ENCODE peak calls at places on chromosomes 7 and 10, in six cellular contexts. F, E, G, J, I and L are unnamed samples.

GRCh38 chr7:128880791-128881457 is 18.3 kb downstream of the ATP6V1F start:
- DNase-seq in F (no peak), E (no peak), G (no peak), J (no peak), I (no peak), L (no peak)

GRCh38 chr7:128425851-128426250 is 16.1 kb upstream of the IMPDH1 start:
- DNase-seq in F (peak), E (peak), G (peak), J (peak), I (peak), L (peak)

GRCh38 chr7:27519801-27520200 is 142.9 kb downstream of the HIBADH start:
- DNase-seq in F (no peak), E (peak), G (no peak), J (no peak), I (no peak), L (no peak)

GRCh38 chr7:1947586-1948217 is 277.6 kb downstream of the ELFN1 start:
- DNase-seq in F (no peak), E (no peak), G (no peak), J (no peak), I (no peak), L (no peak)

GRCh38 chr7:2893411-2893861 is 49.3 kb upstream of the GNA12 start:
- DNase-seq in F (no peak), E (no peak), G (no peak), J (no peak), I (peak), L (no peak)

GRCh38 chr10:68666280-68666760 is 54.7 kb upstream of the CCAR1 start:
- DNase-seq in F (no peak), E (no peak), G (no peak), J (no peak), I (no peak), L (no peak)

GRCh38 chr7:51261950-51262795 is 54.4 kb downstream of the COBL start:
- DNase-seq in F (no peak), E (peak), G (no peak), J (no peak), I (no peak), L (no peak)

GRCh38 chr7:106521541-106521940 is 139.4 kb downstream of the CCDC71L start:
- DNase-seq in F (no peak), E (no peak), G (no peak), J (no peak), I (no peak), L (no peak)

GRCh38 chr7:157668221-157668883 is 331.5 kb downstream of the DNAJB6 start:
- DNase-seq in F (no peak), E (no peak), G (no peak), J (no peak), I (no peak), L (no peak)

GRCh38 chr10:10967029-10967428 is 50.6 kb upstream of the CELF2 start:
- DNase-seq in F (no peak), E (no peak), G (no peak), J (no peak), I (no peak), L (no peak)

GRCh38 chr10:108782411-108782810 is 1140.9 kb downstream of the XPNPEP1 start:
- DNase-seq in F (no peak), E (no peak), G (no peak), J (no peak), I (no peak), L (no peak)

GRCh38 chr7:63008366-63008765 is 990.3 kb upstream of the ZNF722 start:
- DNase-seq in F (no peak), E (no peak), G (no peak), J (no peak), I (no peak), L (no peak)

GRCh38 chr10:97151307-97151914 is 34.3 kb downstream of the SLIT1 start:
- DNase-seq in F (no peak), E (no peak), G (no peak), J (no peak), I (no peak), L (no peak)

GRCh38 chr10:11489591-11489990 is 121.9 kb downstream of the USP6NL start:
- DNase-seq in F (no peak), E (no peak), G (no peak), J (no peak), I (no peak), L (no peak)

GRCh38 chr7:16028103-16028502 is 341.6 kb upstream of the MEOX2 start:
- DNase-seq in F (peak), E (no peak), G (no peak), J (no peak), I (no peak), L (no peak)

GRCh38 chr10:83769421-83769820 is 369.9 kb upstream of the GHITM start:
- DNase-seq in F (no peak), E (no peak), G (no peak), J (no peak), I (no peak), L (no peak)

GRCh38 chr10:42955493-42955889 is 121.4 kb upstream of the RET start:
- DNase-seq in F (no peak), E (no peak), G (peak), J (no peak), I (no peak), L (no peak)

GRCh38 chr7:52771177-52771576 is 264.3 kb upstream of the POM121L12 start:
- DNase-seq in F (no peak), E (no peak), G (no peak), J (no peak), I (no peak), L (no peak)

GRCh38 chr7:95342642-95343252 is 18.4 kb upstream of the PON1 start:
- DNase-seq in F (no peak), E (no peak), G (no peak), J (no peak), I (no peak), L (no peak)

GRCh38 chr7:50798126-50798525 is 15.4 kb upstream of the GRB10 start:
- DNase-seq in F (no peak), E (no peak), G (no peak), J (no peak), I (no peak), L (no peak)